ENCODE peak calls at places on chromosome 12, in ten cellular contexts. D, P, X, J, W, M, T, I, K and V are unnamed samples.

GRCh38 chr12:117695956-117696355 is 272.8 kb downstream of the KSR2 start:
- DNase-seq in I (no peak), K (no peak), X (no peak), J (no peak), T (no peak), P (no peak), W (no peak), D (no peak), M (no peak), V (no peak)

GRCh38 chr12:29901585-29901984 is 117.8 kb upstream of the TMTC1 start:
- DNase-seq in M (no peak), T (no peak), P (no peak), J (no peak), W (no peak), D (no peak), X (no peak), K (no peak), I (no peak), V (no peak)

GRCh38 chr12:50243507-50243906 is 39.8 kb downstream of the LIMA1 start:
- DNase-seq in W (no peak), M (no peak), X (no peak), T (no peak), I (no peak), P (no peak), K (no peak), D (no peak), J (no peak), V (no peak)

GRCh38 chr12:45200497-45201043 is 15.3 kb upstream of the ANO6 start:
- DNase-seq in W (no peak), P (no peak), X (no peak), K (no peak), I (no peak), J (no peak), D (no peak), T (no peak), M (no peak), V (peak)

GRCh38 chr12:129790930-129791329 is 112.9 kb downstream of the TMEM132D start:
- DNase-seq in P (no peak), D (no peak), T (no peak), K (no peak), X (no peak), M (no peak), W (no peak), J (no peak), I (no peak), V (no peak)

GRCh38 chr12:85280984-85281946 is 1.2 kb downstream of the ALX1 start:
- DNase-seq in W (no peak), P (no peak), J (no peak), X (no peak), M (no peak), I (no peak), T (no peak), K (no peak), D (no peak), V (no peak)

GRCh38 chr12:3732901-3733300 is 20.0 kb downstream of the CRACR2A start:
- DNase-seq in I (no peak), D (no peak), J (no peak), P (no peak), T (no peak), K (no peak), W (peak), M (no peak), X (no peak), V (no peak)

GRCh38 chr12:87678453-87678852 is 350.7 kb downstream of the C12orf50 start:
- DNase-seq in J (no peak), K (no peak), P (no peak), D (no peak), X (no peak), M (peak), I (no peak), W (no peak), T (no peak), V (peak)

GRCh38 chr12:26124491-26125450 is at the start of gene BHLHE41:
- DNase-seq in J (peak), W (no peak), T (no peak), M (peak), D (peak), P (peak), K (no peak), X (peak), I (peak), V (peak)

GRCh38 chr12:27652174-27652763 is 44.0 kb upstream of the REP15 start:
- DNase-seq in X (peak), P (peak), I (no peak), D (peak), T (peak), J (peak), M (peak), K (peak), W (peak), V (peak)

GRCh38 chr12:113066806-113067400 is 10.4 kb downstream of the DTX1 start:
- DNase-seq in P (no peak), T (no peak), M (no peak), W (no peak), K (no peak), J (peak), D (peak), I (no peak), X (no peak), V (no peak)

GRCh38 chr12:60148831-60149230 is 553.0 kb downstream of the SLC16A7 start:
- DNase-seq in X (peak), I (no peak), M (peak), T (no peak), K (no peak), P (peak), D (no peak), W (no peak), J (no peak), V (peak)

GRCh38 chr12:27497446-27497845 is 26.6 kb upstream of the PPFIBP1 start:
- DNase-seq in D (no peak), M (no peak), J (no peak), K (no peak), I (no peak), P (no peak), W (no peak), T (no peak), X (no peak), V (no peak)

GRCh38 chr12:19206493-19207077 is 77.1 kb downstream of the PLEKHA5 start:
- DNase-seq in T (no peak), M (no peak), K (no peak), X (no peak), W (no peak), D (no peak), P (no peak), I (no peak), J (no peak), V (peak)

GRCh38 chr12:62268956-62269355 is 8.8 kb downstream of the USP15 start:
- DNase-seq in P (peak), X (peak), M (peak), D (no peak), W (no peak), K (no peak), J (no peak), I (no peak), T (no peak), V (peak)

GRCh38 chr12:109462868-109463692 is 14.0 kb downstream of the KCTD10 start:
- DNase-seq in D (peak), T (no peak), K (no peak), J (no peak), X (peak), W (no peak), M (peak), P (peak), I (peak), V (peak)

GRCh38 chr12:116427200-116427932 is 131.8 kb upstream of the MAP1LC3B2 start:
- DNase-seq in D (no peak), M (no peak), I (no peak), J (no peak), W (no peak), X (no peak), P (peak), T (no peak), K (no peak), V (no peak)

GRCh38 chr12:19431407-19432308 is 7.6 kb upstream of the AEBP2 start:
- DNase-seq in X (no peak), K (peak), D (peak), J (no peak), P (peak), W (peak), M (peak), T (no peak), I (no peak), V (peak)